ENCODE peak calls at places on chromosome 4, in five cellular contexts. X is astrocyte, C is esophagus squamous epithelium, U is pancreas, E is PC-9. N is an unnamed sample. For H3K4me1, the result is how much of the 10 kb centered on the place peaks cover.

GRCh38 chr4:4672397-4672796 is 130.5 kb upstream of the STX18 start:
- DNase-seq in U (no peak), E (no peak), X (no peak), C (no peak), N (no peak)

GRCh38 chr4:159607824-159608223 is 504.9 kb downstream of the RAPGEF2 start:
- DNase-seq in C (no peak), U (no peak), X (peak), E (no peak), N (no peak)

GRCh38 chr4:145784036-145784435 is 104.1 kb downstream of the C4orf51 start:
- DNase-seq in X (no peak), C (no peak), U (no peak), E (no peak), N (no peak)

GRCh38 chr4:112270643-112271484 is 14.8 kb downstream of the TIFA start:
- DNase-seq in E (no peak), C (no peak), U (no peak), X (peak), N (no peak)

GRCh38 chr4:182212211-182212761 is 30.9 kb upstream of the TENM3 start:
- DNase-seq in C (no peak), X (peak), U (no peak), E (no peak), N (peak)

GRCh38 chr4:141348589-141348988 is 127.9 kb downstream of the ZNF330 start:
- DNase-seq in U (no peak), C (no peak), X (no peak), E (no peak), N (no peak)

GRCh38 chr4:174398728-174399127 is 115.0 kb downstream of the CEP44 start:
- DNase-seq in X (peak), C (no peak), U (no peak), E (no peak), N (no peak)

GRCh38 chr4:39814403-39815185 is 116.7 kb downstream of the UBE2K start:
- DNase-seq in U (no peak), C (no peak), E (no peak), X (peak), N (no peak)

GRCh38 chr4:151325320-151326246 is at the start of gene SH3D19:
- DNase-seq in U (peak), E (peak), X (peak), C (no peak), N (peak)

GRCh38 chr4:133146574-133147198 is 2.4 kb upstream of the PCDH10 start:
- DNase-seq in X (peak), U (no peak), C (no peak), E (peak), N (peak)

GRCh38 chr4:176359590-176359989 is 39.8 kb downstream of the SPCS3 start:
- DNase-seq in X (peak), U (no peak), C (no peak), E (no peak), N (no peak)

GRCh38 chr4:10017037-10017893 is 4.0 kb downstream of the SLC2A9 start:
- DNase-seq in C (no peak), U (no peak), X (no peak), E (no peak), N (peak)

GRCh38 chr4:69376450-69376849 is 96.2 kb downstream of the UGT2B28 start:
- DNase-seq in C (no peak), U (no peak), X (no peak), E (no peak), N (no peak)

GRCh38 chr4:121801715-121802075 is 572 bp downstream of the EXOSC9 start:
- DNase-seq in E (no peak), U (no peak), C (no peak), X (no peak), N (no peak)

GRCh38 chr4:22672519-22672918 is 20.2 kb upstream of the GBA3 start:
- DNase-seq in X (no peak), E (no peak), U (no peak), C (no peak), N (no peak)

GRCh38 chr4:71266090-71266794 is 72.6 kb upstream of the SLC4A4 start:
- DNase-seq in X (peak), E (no peak), C (no peak), U (no peak), N (no peak)

GRCh38 chr4:71269241-71269640 is 69.6 kb upstream of the SLC4A4 start:
- DNase-seq in X (peak), C (no peak), E (no peak), U (no peak), N (no peak)

GRCh38 chr4:71270901-71271300 is 67.9 kb upstream of the SLC4A4 start:
- DNase-seq in X (no peak), C (no peak), U (no peak), E (no peak), N (peak)

GRCh38 chr4:71268156-71268555 is 70.7 kb upstream of the SLC4A4 start:
- DNase-seq in E (no peak), U (no peak), C (no peak), X (peak), N (no peak)

DNA sequence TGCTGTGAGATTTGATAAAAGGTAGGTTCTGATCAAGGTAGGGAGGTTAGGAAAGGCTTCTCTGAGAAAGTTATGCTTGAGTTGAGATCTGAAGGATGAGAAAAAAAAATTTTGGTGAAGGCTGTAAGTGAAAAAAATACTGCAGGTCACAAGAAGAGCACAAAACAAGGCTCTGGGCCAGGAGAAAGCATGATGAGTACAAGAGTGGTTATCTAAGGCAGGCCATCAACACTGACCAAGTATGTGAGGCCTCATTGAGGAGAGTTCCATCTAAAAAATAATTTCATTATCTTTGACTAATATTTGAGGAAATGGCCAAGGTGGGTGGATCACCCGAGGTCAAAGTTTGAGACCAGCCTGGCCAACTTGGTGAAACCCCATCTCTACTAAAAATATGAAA is 71.6 kb upstream of the SLC4A4 start:
- DNase-seq in C (no peak), E (no peak), U (no peak), X (peak), N (no peak)
- H3K4me1 ChIP-seq in C (under half), E (under half), U (under half), X (under half), N (under half)

DNA sequence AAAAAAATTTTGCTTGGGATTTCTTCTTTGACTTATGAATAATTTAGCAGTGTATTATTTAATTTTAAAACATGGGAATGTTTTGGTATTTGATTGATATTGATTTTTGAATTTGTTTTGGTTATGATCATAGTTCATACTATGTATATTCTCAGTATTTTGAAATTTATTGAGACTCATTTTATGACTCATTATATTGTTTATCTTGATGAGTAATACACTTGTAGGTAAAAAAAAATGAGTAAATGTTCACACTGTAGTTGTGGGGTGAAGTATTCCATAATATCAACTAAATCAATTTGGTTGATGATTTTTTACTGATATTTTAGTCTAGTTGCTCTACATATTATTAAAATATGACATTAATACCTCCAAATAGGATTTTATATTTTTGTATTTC is 1142.2 kb downstream of the ADGRL3 start:
- DNase-seq in C (no peak), U (no peak), X (no peak), E (no peak), N (no peak)
- TF ChIP-seq CTCF in C (no peak), U (no peak), X (no peak), E (no peak), N (no peak)

GRCh38 chr4:123667991-123668390 is 271.4 kb downstream of the SPRY1 start:
- DNase-seq in E (no peak), C (no peak), X (no peak), U (no peak), N (no peak)
- H3K4me1 ChIP-seq in E (under half), C (under half), X (under half), U (under half), N (under half)

GRCh38 chr4:78691333-78691732 is 84.8 kb upstream of the BMP2K start:
- DNase-seq in E (no peak), C (no peak), U (no peak), X (no peak), N (no peak)
- TF ChIP-seq CTCF in E (no peak), C (no peak), U (no peak), X (no peak), N (no peak)

GRCh38 chr4:184364100-184364921 is 110.0 kb downstream of the IRF2 start:
- DNase-seq in E (no peak), U (no peak), C (no peak), X (no peak), N (no peak)
- H3K4me1 ChIP-seq in E (under half), U (under half), C (under half), X (under half), N (under half)

GRCh38 chr4:140049924-140050681 is 103.9 kb downstream of the MAML3 start:
- DNase-seq in X (peak), E (no peak), U (no peak), C (no peak), N (no peak)
- TF ChIP-seq CTCF in X (peak), E (no peak), U (no peak), C (no peak), N (peak)

GRCh38 chr4:7899184-7899583 is 40.5 kb downstream of the AFAP1 start:
- DNase-seq in C (no peak), X (no peak), U (no peak), E (no peak), N (no peak)

GRCh38 chr4:7900351-7900750 is 39.3 kb downstream of the AFAP1 start:
- DNase-seq in E (no peak), X (no peak), C (no peak), U (no peak), N (no peak)

GRCh38 chr4:7894677-7895181 is 44.9 kb downstream of the AFAP1 start:
- DNase-seq in E (no peak), U (no peak), C (no peak), X (no peak), N (no peak)

GRCh38 chr4:7898385-7898784 is 41.3 kb downstream of the AFAP1 start:
- DNase-seq in E (no peak), X (no peak), U (no peak), C (no peak), N (no peak)

GRCh38 chr4:7897811-7898210 is 41.9 kb downstream of the AFAP1 start:
- DNase-seq in E (no peak), X (peak), U (no peak), C (no peak), N (no peak)
- H3K4me1 ChIP-seq in E (under half), X (under half), U (under half), C (under half), N (under half)

DNA sequence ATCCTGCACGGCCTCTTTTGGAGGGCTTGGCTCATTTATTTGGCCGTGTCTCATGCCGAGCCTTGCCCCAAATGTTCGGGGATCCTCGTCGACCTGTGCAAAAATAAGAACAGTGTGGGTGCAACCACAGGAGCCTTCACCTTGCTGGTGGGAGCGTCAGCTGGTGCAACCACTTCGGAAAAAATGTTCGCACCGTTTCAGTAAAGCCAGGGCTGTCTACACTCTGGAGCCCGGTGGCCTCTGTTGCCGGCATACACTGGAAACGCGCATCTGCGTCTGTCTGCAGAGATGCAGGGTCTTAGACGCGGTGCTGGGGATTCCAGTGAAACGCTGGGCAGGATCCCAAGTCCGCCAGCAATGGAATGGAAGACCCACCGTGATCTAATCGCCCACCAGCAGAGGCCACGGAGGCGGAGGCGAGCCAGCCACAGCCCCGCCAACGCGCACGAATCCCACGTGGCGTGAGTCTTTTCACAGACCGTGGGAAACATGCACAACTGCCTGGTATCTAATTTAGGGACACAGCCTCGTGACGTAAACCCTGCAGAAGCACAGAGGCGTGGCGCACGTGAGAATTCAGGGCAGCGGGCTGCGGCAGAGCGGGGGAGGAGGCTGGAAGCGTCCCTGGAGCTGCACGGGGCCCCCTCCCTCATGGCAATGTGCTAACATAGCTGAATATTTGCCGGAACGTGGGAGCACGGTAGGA is 13.8 kb upstream of the MXD4 start:
- DNase-seq in U (no peak), E (no peak), C (no peak), X (no peak), N (no peak)
- TF ChIP-seq CTCF in U (no peak), E (no peak), C (no peak), X (no peak), N (no peak)

GRCh38 chr4:6182390-6183280 is 17.7 kb downstream of the JAKMIP1 start:
- DNase-seq in E (no peak), X (no peak), C (no peak), U (peak), N (no peak)
- H3K4me1 ChIP-seq in E (under half), X (under half), C (under half), U (under half), N (under half)

GRCh38 chr4:56705870-56706400 is 24.8 kb upstream of the HOPX start:
- DNase-seq in U (no peak), X (no peak), E (no peak), C (no peak), N (no peak)
- TF ChIP-seq CTCF in U (no peak), X (no peak), E (no peak), C (no peak), N (peak)